ENCODE peak calls at places on chromosomes 16 and 17, in eight cellular contexts. D, E, B, C, F, L, I and M are unnamed samples.

GRCh38 chr17:16939606-16940115 is 32.3 kb downstream of the TNFRSF13B start:
- DNase-seq in F (no peak), L (no peak), B (no peak), D (no peak), E (no peak), I (no peak), C (no peak), M (no peak)

GRCh38 chr17:19731626-19732025 is 15.2 kb upstream of the SLC47A2 start:
- DNase-seq in L (no peak), F (no peak), E (no peak), C (no peak), I (no peak), B (no peak), D (no peak), M (no peak)

GRCh38 chr16:17273142-17273561 is 197.6 kb downstream of the XYLT1 start:
- DNase-seq in L (peak), C (peak), I (peak), E (peak), B (peak), D (peak), F (no peak), M (peak)

GRCh38 chr17:4304417-4305027 is 40.7 kb upstream of the ANKFY1 start:
- DNase-seq in F (no peak), C (peak), I (peak), L (peak), D (peak), E (no peak), B (peak), M (peak)

GRCh38 chr16:85514601-85515318 is 98.4 kb upstream of the GSE1 start:
- DNase-seq in F (no peak), B (peak), C (no peak), L (peak), I (no peak), E (peak), D (peak), M (peak)

GRCh38 chr16:70770968-70771552 is 29.9 kb downstream of the VAC14 start:
- DNase-seq in I (peak), B (no peak), L (peak), C (peak), D (peak), E (no peak), F (peak), M (peak)

GRCh38 chr17:82006468-82007227 is 16.0 kb downstream of the CENPX start:
- DNase-seq in B (no peak), D (no peak), L (peak), F (no peak), C (no peak), I (no peak), E (no peak), M (peak)

GRCh38 chr16:68275611-68276191 is 11.4 kb downstream of the SLC7A6 start:
- DNase-seq in L (no peak), D (no peak), F (no peak), B (no peak), I (no peak), C (peak), E (no peak), M (no peak)

GRCh38 chr17:48194097-48194550 is 86.6 kb downstream of the SNX11 start:
- DNase-seq in L (peak), D (peak), F (no peak), B (peak), C (no peak), E (peak), I (no peak), M (peak)

GRCh38 chr17:3565143-3565542 is 7.5 kb upstream of the TRPV3 start:
- DNase-seq in B (no peak), I (no peak), F (no peak), C (no peak), L (no peak), D (no peak), E (no peak), M (no peak)

GRCh38 chr16:58678269-58678668 is 6.3 kb downstream of the SLC38A7 start:
- DNase-seq in D (no peak), L (no peak), F (no peak), C (no peak), E (no peak), I (no peak), B (no peak), M (no peak)

GRCh38 chr17:67855504-67856324 is 30.4 kb downstream of the BPTF start:
- DNase-seq in F (no peak), B (no peak), C (peak), I (no peak), E (no peak), L (no peak), D (no peak), M (no peak)

GRCh38 chr17:55601874-55602364 is 90.7 kb upstream of the SMIM36 start:
- DNase-seq in I (no peak), B (no peak), E (no peak), L (peak), C (peak), D (peak), F (no peak), M (peak)

GRCh38 chr17:49630113-49630900 is 47.6 kb downstream of the SPOP start:
- DNase-seq in I (no peak), D (no peak), C (no peak), E (no peak), L (no peak), F (no peak), B (peak), M (no peak)

GRCh38 chr17:42428141-42428944 is 5.3 kb upstream of the CAVIN1 start:
- DNase-seq in L (peak), I (no peak), F (no peak), D (peak), E (peak), C (no peak), B (peak), M (peak)

GRCh38 chr17:27293359-27293897 is 486 bp upstream of the WSB1 start:
- DNase-seq in F (no peak), E (no peak), L (no peak), B (no peak), I (peak), D (no peak), C (peak), M (no peak)

GRCh38 chr17:45787044-45787443 is 2.9 kb downstream of the CRHR1 start:
- DNase-seq in D (no peak), C (no peak), F (no peak), E (no peak), B (peak), I (no peak), L (no peak), M (no peak)

GRCh38 chr16:25109643-25110042 is 1.9 kb upstream of the LCMT1 start:
- DNase-seq in C (no peak), D (peak), B (peak), F (no peak), L (peak), E (peak), I (no peak), M (peak)

GRCh38 chr17:49191917-49192741 is 18.2 kb downstream of the GNGT2 start:
- DNase-seq in B (peak), F (peak), D (peak), E (peak), C (peak), L (peak), I (no peak), M (peak)

GRCh38 chr16:85477801-85478363 is 135.2 kb upstream of the GSE1 start:
- DNase-seq in E (no peak), D (no peak), C (no peak), I (no peak), F (no peak), B (no peak), L (no peak), M (no peak)

GRCh38 chr17:39045948-39046679 is 78.9 kb upstream of the FBXO47 start:
- DNase-seq in B (no peak), D (no peak), L (no peak), I (no peak), F (no peak), E (no peak), C (no peak), M (no peak)

GRCh38 chr17:81181811-81182185 is 15.8 kb upstream of the AATK start:
- DNase-seq in F (no peak), I (no peak), L (no peak), B (no peak), D (no peak), E (no peak), C (no peak), M (no peak)

GRCh38 chr17:29642171-29642611 is 19.5 kb upstream of the CORO6 start:
- DNase-seq in E (no peak), L (no peak), I (no peak), D (no peak), C (no peak), B (no peak), F (no peak), M (no peak)

GRCh38 chr17:73419896-73420295 is 108.1 kb upstream of the CDC42EP4 start:
- DNase-seq in D (no peak), F (no peak), I (no peak), L (no peak), C (no peak), E (no peak), B (no peak), M (no peak)